ENCODE peak calls at places on chromosome 20, in four cellular contexts. X is GM12878, E is A549, W is IMR-90. N is an unnamed sample.

GRCh38 chr20:44477151-44477550 is 1.5 kb downstream of the TTPAL start:
- DNase-seq in X (no peak), E (no peak), W (no peak), N (no peak)

GRCh38 chr20:41064377-41064776 is 35.8 kb downstream of the TOP1 start:
- DNase-seq in E (no peak), X (peak), W (no peak), N (no peak)

GRCh38 chr20:58677205-58677604 is 15.4 kb upstream of the NPEPL1 start:
- DNase-seq in W (no peak), E (no peak), X (no peak), N (no peak)

GRCh38 chr20:47847882-47848485 is 62.7 kb upstream of the SULF2 start:
- DNase-seq in E (no peak), W (no peak), X (no peak), N (no peak)

GRCh38 chr20:24403410-24403809 is 66.0 kb upstream of the SYNDIG1 start:
- DNase-seq in E (no peak), W (no peak), X (no peak), N (no peak)

GRCh38 chr20:60395993-60396392 is 437.8 kb downstream of the CDH26 start:
- DNase-seq in W (no peak), X (no peak), E (no peak), N (no peak)

GRCh38 chr20:37305839-37306238 is 16.4 kb downstream of the MANBAL start:
- DNase-seq in E (no peak), W (no peak), X (no peak), N (no peak)

GRCh38 chr20:13007596-13007995 is 1.2 kb upstream of the SPTLC3 start:
- DNase-seq in E (no peak), X (no peak), W (no peak), N (no peak)

GRCh38 chr20:10837901-10838300 is 164.1 kb upstream of the JAG1 start:
- DNase-seq in W (no peak), X (no peak), E (no peak), N (no peak)

GRCh38 chr20:14553774-14554524 is 216.5 kb upstream of the FLRT3 start:
- DNase-seq in W (peak), E (peak), X (no peak), N (no peak)

GRCh38 chr20:22601361-22602141 is 17.2 kb upstream of the FOXA2 start:
- DNase-seq in W (no peak), X (no peak), E (peak), N (no peak)

GRCh38 chr20:49392745-49393144 is 89.7 kb downstream of the KCNB1 start:
- DNase-seq in E (no peak), W (no peak), X (no peak), N (no peak)

GRCh38 chr20:23754731-23755130 is 4.0 kb upstream of the CST1 start:
- DNase-seq in W (no peak), X (no peak), E (no peak), N (no peak)

GRCh38 chr20:20497242-20497985 is 129.5 kb downstream of the INSM1 start:
- DNase-seq in E (no peak), X (no peak), W (no peak), N (no peak)

GRCh38 chr20:40892642-40893041 is 136.0 kb upstream of the TOP1 start:
- DNase-seq in X (no peak), E (no peak), W (no peak), N (no peak)

GRCh38 chr20:52684911-52685310 is 287.2 kb upstream of the TSHZ2 start:
- DNase-seq in X (no peak), W (no peak), E (no peak), N (no peak)

GRCh38 chr20:21225215-21225947 is 77.8 kb upstream of the XRN2 start:
- DNase-seq in X (no peak), W (peak), E (no peak), N (no peak)

GRCh38 chr20:48733296-48733790 is 94.5 kb downstream of the PREX1 start:
- DNase-seq in E (peak), W (peak), X (no peak), N (peak)

GRCh38 chr20:20824924-20825584 is 112.6 kb upstream of the RALGAPA2 start:
- DNase-seq in X (peak), E (peak), W (peak), N (peak)

GRCh38 chr20:5488823-5489222 is 172.1 kb upstream of the PROKR2 start:
- DNase-seq in W (no peak), E (no peak), X (no peak), N (peak)

GRCh38 chr20:53818457-53819177 is 225.0 kb upstream of the ZNF217 start:
- DNase-seq in X (no peak), W (no peak), E (no peak), N (no peak)

GRCh38 chr20:31831211-31831610 is 12.1 kb downstream of the MYLK2 start:
- DNase-seq in E (no peak), X (no peak), W (no peak), N (no peak)

GRCh38 chr20:58019850-58020625 is 208.4 kb downstream of the ANKRD60 start:
- DNase-seq in X (no peak), E (no peak), W (no peak), N (no peak)

GRCh38 chr20:33656783-33657703 is 5.1 kb upstream of the C20orf144 start:
- DNase-seq in W (no peak), X (no peak), E (no peak), N (no peak)
- TF ChIP-seq ELK1 in W (no peak), X (no peak), E (no peak), N (no peak)

GRCh38 chr20:33130553-33130952 is 37.4 kb upstream of the BPIFA2 start:
- DNase-seq in W (no peak), E (no peak), X (no peak), N (no peak)

GRCh38 chr20:33124261-33124660 is 43.7 kb upstream of the BPIFA2 start:
- DNase-seq in X (no peak), E (no peak), W (no peak), N (no peak)

GRCh38 chr20:33127422-33128097 is 40.4 kb upstream of the BPIFA2 start:
- DNase-seq in E (no peak), X (no peak), W (no peak), N (no peak)

GRCh38 chr20:33124994-33125393 is 43.0 kb upstream of the BPIFA2 start:
- DNase-seq in W (no peak), E (no peak), X (no peak), N (no peak)

DNA sequence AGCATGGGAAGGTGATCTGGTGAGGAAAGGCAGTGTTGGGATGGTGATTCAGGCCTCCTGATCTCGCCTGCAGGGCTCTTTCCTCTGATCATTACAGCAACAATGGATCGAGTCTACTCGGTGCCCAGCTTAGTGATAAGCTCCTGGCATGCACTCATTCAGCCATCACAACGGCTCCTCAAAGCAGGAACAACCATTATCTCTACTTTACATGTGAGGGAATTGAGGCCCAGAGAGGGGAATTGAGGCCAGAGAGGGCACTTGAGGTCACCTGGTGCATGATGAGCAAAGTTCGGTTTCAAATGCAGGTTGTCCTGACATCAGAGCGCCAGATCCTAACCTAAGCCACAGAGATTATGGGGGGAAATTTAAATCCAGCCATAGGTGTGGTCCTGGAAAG is 42.0 kb upstream of the BPIFA2 start:
- DNase-seq in X (no peak), E (no peak), W (no peak), N (no peak)
- TF ChIP-seq ELK1 in X (no peak), E (no peak), W (no peak), N (no peak)

GRCh38 chr20:34468956-34469355 is 47.3 kb upstream of the DYNLRB1 start:
- DNase-seq in X (no peak), E (no peak), W (peak), N (no peak)

GRCh38 chr20:34475979-34476736 is 40.1 kb upstream of the DYNLRB1 start:
- DNase-seq in X (no peak), E (peak), W (peak), N (no peak)

GRCh38 chr20:34473262-34473883 is 42.8 kb upstream of the DYNLRB1 start:
- DNase-seq in X (no peak), W (peak), E (peak), N (peak)

DNA sequence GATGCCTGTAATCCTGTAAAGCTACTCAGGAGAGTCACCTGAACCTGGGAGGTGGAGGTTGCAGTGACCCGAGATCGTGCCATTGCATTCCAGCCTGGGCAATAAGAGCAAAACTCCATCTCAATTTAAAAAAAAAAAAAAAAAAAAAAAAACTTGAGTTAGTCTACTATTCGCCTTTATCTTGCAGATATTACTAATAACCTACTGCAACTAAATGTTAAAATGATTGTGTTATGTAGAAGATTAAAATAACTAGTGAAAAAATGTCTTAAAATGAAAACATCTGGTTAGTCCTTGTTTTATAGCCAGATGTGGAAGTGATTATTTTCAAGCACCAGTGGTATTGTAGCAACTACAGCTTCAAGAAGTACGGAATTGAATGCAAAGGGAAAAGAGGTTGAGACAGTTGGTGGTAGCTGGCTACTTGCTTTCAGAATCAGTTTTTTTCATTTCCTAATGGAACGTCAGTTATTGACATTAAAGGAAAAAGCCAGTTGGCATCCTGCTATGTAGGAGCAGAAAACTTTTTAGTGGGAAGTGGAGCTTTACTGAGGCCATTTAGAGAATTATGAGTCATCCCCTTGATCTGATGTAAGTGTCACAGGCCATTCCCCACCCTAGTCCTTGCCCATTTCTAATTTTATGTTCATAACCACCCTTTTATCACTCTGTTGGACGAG is 43.8 kb upstream of the DYNLRB1 start:
- DNase-seq in X (no peak), W (peak), E (no peak), N (peak)
- TF ChIP-seq ELK1 in X (no peak), W (no peak), E (no peak), N (no peak)

DNA sequence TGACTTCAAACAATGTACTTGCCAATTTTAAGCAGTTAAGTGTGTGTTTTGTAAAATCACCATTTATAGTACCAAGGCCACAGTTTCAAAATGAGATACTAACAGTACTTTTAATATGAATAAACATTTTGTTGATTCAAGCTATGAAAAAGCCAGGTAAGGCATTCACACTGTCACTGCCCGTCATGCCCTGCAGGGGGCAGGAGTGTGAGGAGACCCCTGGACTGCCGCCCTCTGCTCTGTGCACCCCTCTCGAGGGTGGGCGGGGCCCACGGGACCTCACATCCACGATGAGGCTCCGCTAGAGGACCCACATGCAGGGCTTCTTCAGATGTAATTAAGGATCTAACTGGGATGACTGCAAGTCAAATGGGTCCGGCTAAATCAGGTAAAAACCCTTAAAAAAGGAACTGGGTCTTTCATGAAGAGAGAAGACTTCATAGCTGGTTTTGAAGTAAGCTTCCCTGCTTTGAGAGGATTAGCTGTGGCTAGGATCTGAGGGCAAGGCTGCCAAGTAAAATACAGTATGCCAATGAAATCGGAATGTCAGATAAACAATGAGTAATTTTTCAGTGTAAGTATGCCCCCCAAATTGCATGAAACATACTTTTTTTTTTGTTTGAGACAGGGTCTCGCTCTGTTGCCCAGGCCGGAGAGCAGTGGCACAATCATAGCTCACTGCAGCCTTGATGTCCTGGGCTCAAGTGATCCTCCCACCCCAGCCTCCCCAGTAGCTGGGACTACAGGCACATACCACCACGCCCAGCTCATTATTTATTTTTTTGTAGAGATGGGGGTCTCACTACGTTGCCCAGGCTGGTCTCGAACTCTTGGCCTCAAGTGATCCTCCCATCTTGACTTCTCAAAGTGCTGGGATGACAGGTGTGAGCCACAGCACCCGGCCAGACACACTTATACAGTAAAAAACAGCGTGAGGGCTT is 18.7 kb downstream of the DIDO1 start:
- DNase-seq in W (peak), E (no peak), X (no peak), N (peak)
- TF ChIP-seq ELK1 in W (no peak), E (no peak), X (no peak), N (no peak)

GRCh38 chr20:3406481-3407425 is 716 bp downstream of the DNAAF9 start:
- DNase-seq in X (no peak), W (peak), E (no peak), N (peak)
- TF ChIP-seq ELK1 in X (no peak), W (no peak), E (no peak), N (no peak)

GRCh38 chr20:17655865-17656489 is 26.1 kb downstream of the RRBP1 start:
- DNase-seq in W (peak), E (no peak), X (peak), N (no peak)
- TF ChIP-seq ELK1 in W (no peak), E (no peak), X (no peak), N (no peak)

DNA sequence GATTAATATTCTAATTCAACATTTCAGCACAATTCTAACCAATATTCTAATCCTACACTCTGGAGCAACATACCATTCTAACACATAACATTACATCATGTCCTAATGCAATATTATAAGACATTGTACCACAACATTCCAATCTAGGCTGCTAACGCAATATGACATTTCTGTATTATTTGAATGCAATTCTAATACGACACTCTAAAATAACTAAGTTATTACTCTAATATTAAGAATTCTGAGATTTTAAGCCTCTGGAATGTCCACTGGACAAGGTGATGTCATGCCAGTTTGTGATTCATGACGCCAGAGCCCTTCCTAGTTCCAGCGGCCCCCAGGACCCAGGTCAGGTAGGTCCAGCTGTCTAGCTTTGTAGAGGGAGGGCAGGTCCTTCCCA is 69.7 kb upstream of the SIRPA start:
- DNase-seq in E (peak), W (peak), X (no peak), N (no peak)
- TF ChIP-seq ELK1 in E (no peak), W (no peak), X (no peak), N (no peak)

GRCh38 chr20:33005132-33005566 is 916 bp upstream of the SUN5 start:
- DNase-seq in E (peak), X (no peak), W (peak), N (peak)
- TF ChIP-seq ELK1 in E (no peak), X (no peak), W (no peak), N (no peak)

DNA sequence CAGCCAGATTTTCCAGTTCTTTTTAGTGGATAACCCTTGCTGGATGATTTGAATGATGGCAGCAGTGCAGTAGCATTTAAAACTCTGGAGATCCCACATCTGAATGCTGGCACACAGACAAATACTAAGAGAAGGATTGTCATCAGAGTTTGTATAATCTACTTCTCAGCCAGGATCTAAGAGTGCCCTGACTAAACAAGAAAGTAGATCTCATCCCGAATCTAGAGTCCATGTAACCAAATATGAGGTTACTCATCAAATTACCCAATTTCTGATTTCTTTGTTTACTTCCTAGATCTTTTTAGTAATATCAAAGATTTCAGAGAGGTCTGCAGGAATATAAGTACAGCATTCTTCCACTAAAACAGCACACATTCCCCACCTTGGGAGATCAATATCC is 7.8 kb downstream of the TMC2 start:
- DNase-seq in W (peak), X (no peak), E (no peak), N (no peak)
- TF ChIP-seq ELK1 in W (no peak), X (no peak), E (no peak), N (no peak)